ENCODE peak calls at places on chromosomes 3 and 15, in five cellular contexts. One of them, this sample, is unnamed.

GRCh38 chr15:82647835-82648256 is 683 bp upstream of the CPEB1 start:
- DNase-seq in GM23338: peak
- DNase-seq in left lung: peak
- DNase-seq in heart left ventricle: no peak
- DNase-seq in chondrocyte: no peak
- DNase-seq in this sample: no peak

GRCh38 chr3:30098656-30099454 is 507.5 kb upstream of the TGFBR2 start:
- DNase-seq in GM23338: no peak
- DNase-seq in left lung: no peak
- DNase-seq in heart left ventricle: no peak
- DNase-seq in chondrocyte: no peak
- DNase-seq in this sample: no peak

GRCh38 chr3:24972491-24972890 is 455.6 kb upstream of the RARB start:
- DNase-seq in GM23338: no peak
- DNase-seq in left lung: no peak
- DNase-seq in heart left ventricle: no peak
- DNase-seq in chondrocyte: no peak
- DNase-seq in this sample: no peak

GRCh38 chr3:59575113-59576001 is 525.5 kb upstream of the CFAP20DC start:
- DNase-seq in GM23338: peak
- DNase-seq in left lung: peak
- DNase-seq in heart left ventricle: peak
- DNase-seq in chondrocyte: no peak
- DNase-seq in this sample: peak

GRCh38 chr15:99437315-99438221 is 128.2 kb upstream of the MEF2A start:
- DNase-seq in GM23338: no peak
- DNase-seq in left lung: no peak
- DNase-seq in heart left ventricle: peak
- DNase-seq in chondrocyte: peak
- DNase-seq in this sample: no peak

GRCh38 chr15:77632760-77633133 is at the start of gene LINGO1:
- DNase-seq in GM23338: peak
- DNase-seq in left lung: no peak
- DNase-seq in heart left ventricle: peak
- DNase-seq in chondrocyte: no peak
- DNase-seq in this sample: peak

GRCh38 chr15:86317379-86317745 is 237.7 kb downstream of the AGBL1 start:
- DNase-seq in GM23338: no peak
- DNase-seq in left lung: no peak
- DNase-seq in heart left ventricle: no peak
- DNase-seq in chondrocyte: no peak
- DNase-seq in this sample: no peak

GRCh38 chr3:79012946-79013362 is 754.8 kb downstream of the ROBO1 start:
- DNase-seq in GM23338: no peak
- DNase-seq in left lung: no peak
- DNase-seq in heart left ventricle: no peak
- DNase-seq in chondrocyte: no peak
- DNase-seq in this sample: no peak

GRCh38 chr3:196867155-196867506 is 589 bp upstream of the SENP5 start:
- DNase-seq in GM23338: no peak
- DNase-seq in left lung: no peak
- DNase-seq in heart left ventricle: no peak
- DNase-seq in chondrocyte: no peak
- DNase-seq in this sample: no peak

GRCh38 chr3:114079761-114080160 is 23.2 kb downstream of the QTRT2 start:
- DNase-seq in GM23338: no peak
- DNase-seq in left lung: no peak
- DNase-seq in heart left ventricle: no peak
- DNase-seq in chondrocyte: no peak
- DNase-seq in this sample: no peak

GRCh38 chr3:120244834-120245225 is 40.2 kb downstream of the GPR156 start:
- DNase-seq in GM23338: no peak
- DNase-seq in left lung: no peak
- DNase-seq in heart left ventricle: no peak
- DNase-seq in chondrocyte: no peak
- DNase-seq in this sample: no peak

GRCh38 chr3:166125179-166125578 is 288.0 kb upstream of the BCHE start:
- DNase-seq in GM23338: peak
- DNase-seq in left lung: no peak
- DNase-seq in heart left ventricle: no peak
- DNase-seq in chondrocyte: no peak
- DNase-seq in this sample: no peak

GRCh38 chr3:106088270-106088669 is 219.5 kb upstream of the CBLB start:
- DNase-seq in GM23338: no peak
- DNase-seq in left lung: no peak
- DNase-seq in heart left ventricle: no peak
- DNase-seq in chondrocyte: no peak
- DNase-seq in this sample: peak

GRCh38 chr3:129182390-129183180 is 1.1 kb downstream of the CNBP start:
- DNase-seq in GM23338: peak
- DNase-seq in left lung: no peak
- DNase-seq in heart left ventricle: no peak
- DNase-seq in chondrocyte: no peak
- DNase-seq in this sample: no peak

GRCh38 chr15:27535445-27536129 is 563.5 kb downstream of the OCA2 start:
- DNase-seq in GM23338: peak
- DNase-seq in left lung: no peak
- DNase-seq in heart left ventricle: no peak
- DNase-seq in chondrocyte: no peak
- DNase-seq in this sample: no peak

GRCh38 chr3:127226451-127226850 is 33.5 kb downstream of the PRR23E start:
- DNase-seq in GM23338: no peak
- DNase-seq in left lung: no peak
- DNase-seq in heart left ventricle: no peak
- DNase-seq in chondrocyte: no peak
- DNase-seq in this sample: no peak

GRCh38 chr3:124886168-124887051 is 755 bp downstream of the ITGB5 start:
- DNase-seq in GM23338: peak
- DNase-seq in left lung: peak
- DNase-seq in heart left ventricle: peak
- DNase-seq in chondrocyte: no peak
- DNase-seq in this sample: peak

GRCh38 chr3:169835533-169835932 is 22.8 kb upstream of the LRRC34 start:
- DNase-seq in GM23338: no peak
- DNase-seq in left lung: no peak
- DNase-seq in heart left ventricle: no peak
- DNase-seq in chondrocyte: no peak
- DNase-seq in this sample: no peak

GRCh38 chr3:52523386-52524257 is 10.0 kb downstream of the NT5DC2 start:
- DNase-seq in GM23338: no peak
- DNase-seq in left lung: peak
- DNase-seq in heart left ventricle: no peak
- DNase-seq in chondrocyte: peak
- DNase-seq in this sample: no peak

GRCh38 chr3:86168512-86168911 is 822.4 kb downstream of the VGLL3 start:
- DNase-seq in GM23338: no peak
- DNase-seq in left lung: no peak
- DNase-seq in heart left ventricle: no peak
- DNase-seq in chondrocyte: no peak
- DNase-seq in this sample: no peak

GRCh38 chr15:74768771-74769342 is 13.0 kb upstream of the CSK start:
- DNase-seq in GM23338: peak
- DNase-seq in left lung: peak
- DNase-seq in heart left ventricle: peak
- DNase-seq in chondrocyte: no peak
- DNase-seq in this sample: peak
- TF ChIP-seq CTCF in GM23338: peak
- TF ChIP-seq CTCF in left lung: peak
- TF ChIP-seq CTCF in heart left ventricle: peak
- TF ChIP-seq CTCF in chondrocyte: peak
- TF ChIP-seq CTCF in this sample: peak

GRCh38 chr3:73031573-73032103 is 29.8 kb upstream of the EBLN2 start:
- DNase-seq in GM23338: no peak
- DNase-seq in left lung: no peak
- DNase-seq in heart left ventricle: no peak
- DNase-seq in chondrocyte: no peak
- DNase-seq in this sample: no peak

GRCh38 chr3:73037369-73037699 is 24.1 kb upstream of the EBLN2 start:
- DNase-seq in GM23338: peak
- DNase-seq in left lung: no peak
- DNase-seq in heart left ventricle: no peak
- DNase-seq in chondrocyte: no peak
- DNase-seq in this sample: no peak

GRCh38 chr3:73041537-73041936 is 19.9 kb upstream of the EBLN2 start:
- DNase-seq in GM23338: no peak
- DNase-seq in left lung: no peak
- DNase-seq in heart left ventricle: no peak
- DNase-seq in chondrocyte: no peak
- DNase-seq in this sample: no peak

DNA sequence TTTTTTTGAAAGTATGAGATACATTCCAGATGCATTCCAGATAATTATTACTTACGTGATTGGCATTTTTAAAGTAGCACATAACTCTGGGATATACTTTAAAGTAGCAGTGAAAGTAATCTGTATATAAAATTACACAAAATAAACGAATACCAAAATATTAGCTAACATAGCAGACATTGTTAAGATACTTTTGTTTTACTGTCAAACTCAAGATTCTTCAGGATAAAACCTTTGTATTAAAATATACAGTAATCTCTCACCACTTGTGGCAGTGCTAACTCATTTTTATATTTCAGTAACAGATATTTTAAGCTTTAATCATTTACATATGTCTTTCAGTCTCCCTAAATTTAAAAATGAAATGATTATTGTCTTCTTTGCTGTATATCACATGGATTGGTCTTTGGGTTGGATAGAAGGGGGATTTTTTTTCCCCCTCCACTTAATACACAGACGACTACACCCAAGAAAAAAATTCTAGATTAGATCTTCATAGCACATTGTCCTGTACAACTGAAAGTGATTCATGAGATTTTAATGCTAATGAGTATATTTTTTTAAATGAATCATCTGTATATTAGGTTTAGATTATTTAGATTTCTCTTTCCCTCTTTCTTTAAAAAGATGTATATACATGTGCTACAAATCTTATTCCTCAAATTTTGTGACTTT is 24.6 kb upstream of the EBLN2 start:
- DNase-seq in GM23338: no peak
- DNase-seq in left lung: no peak
- DNase-seq in heart left ventricle: no peak
- DNase-seq in chondrocyte: no peak
- DNase-seq in this sample: no peak
- TF ChIP-seq CTCF in GM23338: no peak
- TF ChIP-seq CTCF in left lung: no peak
- TF ChIP-seq CTCF in heart left ventricle: no peak
- TF ChIP-seq CTCF in chondrocyte: peak
- TF ChIP-seq CTCF in this sample: no peak

GRCh38 chr3:32684800-32685603 is at the start of gene CNOT10:
- DNase-seq in GM23338: peak
- DNase-seq in left lung: peak
- DNase-seq in heart left ventricle: peak
- DNase-seq in chondrocyte: peak
- DNase-seq in this sample: peak
- TF ChIP-seq CTCF in GM23338: peak
- TF ChIP-seq CTCF in left lung: peak
- TF ChIP-seq CTCF in heart left ventricle: no peak
- TF ChIP-seq CTCF in chondrocyte: peak
- TF ChIP-seq CTCF in this sample: no peak

DNA sequence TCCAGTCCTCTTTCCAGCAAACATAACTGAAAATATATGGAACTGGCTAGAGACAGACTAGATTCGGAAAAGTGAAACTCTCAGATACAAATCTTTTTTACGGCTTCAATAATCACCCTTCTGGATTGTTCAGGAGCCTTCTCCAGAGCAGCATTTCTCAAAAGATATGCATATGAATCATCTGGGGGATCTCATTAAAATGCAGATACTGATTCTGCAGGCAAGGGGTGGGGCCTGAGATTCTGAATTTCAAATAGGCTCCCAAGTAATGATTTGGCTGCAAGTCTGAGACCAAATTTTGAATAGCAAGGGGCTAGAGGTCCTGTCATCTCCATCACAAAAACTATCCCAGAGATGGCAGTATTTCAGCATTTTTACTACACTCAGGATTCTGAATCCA is 165.4 kb downstream of the CTNNB1 start:
- DNase-seq in GM23338: peak
- DNase-seq in left lung: no peak
- DNase-seq in heart left ventricle: no peak
- DNase-seq in chondrocyte: no peak
- DNase-seq in this sample: no peak
- TF ChIP-seq CTCF in GM23338: peak
- TF ChIP-seq CTCF in left lung: no peak
- TF ChIP-seq CTCF in heart left ventricle: no peak
- TF ChIP-seq CTCF in chondrocyte: peak
- TF ChIP-seq CTCF in this sample: no peak

GRCh38 chr3:65814883-65815578 is 223.7 kb downstream of the MAGI1 start:
- DNase-seq in GM23338: peak
- DNase-seq in left lung: no peak
- DNase-seq in heart left ventricle: no peak
- DNase-seq in chondrocyte: no peak
- DNase-seq in this sample: no peak
- TF ChIP-seq CTCF in GM23338: no peak
- TF ChIP-seq CTCF in left lung: no peak
- TF ChIP-seq CTCF in heart left ventricle: no peak
- TF ChIP-seq CTCF in chondrocyte: no peak
- TF ChIP-seq CTCF in this sample: no peak

GRCh38 chr3:158573714-158574113 is 2.7 kb downstream of the MLF1 start:
- DNase-seq in GM23338: peak
- DNase-seq in left lung: no peak
- DNase-seq in heart left ventricle: no peak
- DNase-seq in chondrocyte: no peak
- DNase-seq in this sample: no peak
- TF ChIP-seq CTCF in GM23338: peak
- TF ChIP-seq CTCF in left lung: no peak
- TF ChIP-seq CTCF in heart left ventricle: no peak
- TF ChIP-seq CTCF in chondrocyte: peak
- TF ChIP-seq CTCF in this sample: no peak

DNA sequence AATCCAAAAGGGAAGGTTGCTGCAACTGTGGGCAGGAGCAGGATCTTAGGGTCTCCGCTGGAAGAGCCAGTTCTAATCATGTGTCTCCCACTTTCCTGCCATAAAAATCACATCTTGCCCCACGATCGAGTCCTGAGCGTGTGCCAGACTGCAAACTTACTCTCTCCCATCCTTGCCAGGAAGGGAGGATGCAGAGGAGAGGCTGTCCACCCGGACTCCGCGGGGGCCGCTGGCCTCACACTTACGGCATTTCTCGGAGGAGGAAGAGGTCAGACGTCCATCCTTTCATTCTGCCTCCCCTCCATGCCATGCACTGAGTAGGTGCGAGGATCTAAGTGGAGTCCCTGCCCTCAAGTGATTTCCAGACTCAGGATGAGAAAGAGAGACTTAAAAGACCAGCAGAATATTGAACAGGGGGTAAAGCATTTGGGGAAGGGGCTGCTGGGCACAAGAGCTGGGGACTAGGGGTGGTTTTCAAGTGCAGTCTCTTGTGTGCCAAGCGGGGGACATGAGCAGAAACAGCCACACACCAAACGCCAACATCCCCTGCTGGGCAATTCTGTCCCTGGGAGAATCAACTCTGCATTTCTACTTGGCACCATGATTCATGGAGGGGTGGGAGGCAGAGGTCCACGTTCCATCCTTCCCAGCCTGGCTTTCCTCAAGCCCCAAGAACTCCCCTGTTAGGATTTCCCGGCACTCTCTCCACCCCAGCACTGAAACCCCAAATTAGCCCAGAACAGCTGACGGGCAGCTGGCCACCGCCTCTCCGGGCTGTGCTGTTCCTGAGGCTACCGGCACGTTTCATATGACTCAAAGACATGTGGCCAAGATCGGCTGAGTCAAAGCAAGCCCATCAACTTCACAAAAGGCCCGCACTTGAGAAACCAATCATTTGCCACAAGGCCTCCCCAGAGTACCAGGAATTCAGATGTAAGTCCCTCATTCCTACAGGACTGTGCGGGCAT is 11.6 kb downstream of the OXTR start:
- DNase-seq in GM23338: no peak
- DNase-seq in left lung: no peak
- DNase-seq in heart left ventricle: no peak
- DNase-seq in chondrocyte: no peak
- DNase-seq in this sample: no peak
- TF ChIP-seq CTCF in GM23338: no peak
- TF ChIP-seq CTCF in left lung: no peak
- TF ChIP-seq CTCF in heart left ventricle: no peak
- TF ChIP-seq CTCF in chondrocyte: peak
- TF ChIP-seq CTCF in this sample: no peak

This sample was measured in mesothelial cell of epicardium.